ENCODE peak calls at places on chromosomes 6 and 20, in eight cellular contexts. E is GM20000, C is Calu3, K is nephron progenitor cell, V is EL, A is GM04504, I is hypothalamus, B is NCI-H2171 treated with DMSO at 0.1 percent for 48 hours. R is an unnamed sample.

GRCh38 chr6:160321729-160322505 is 26.3 kb upstream of the SLC22A3 start:
- DNase-seq in E (no peak), C (no peak), K (no peak), V (no peak), A (no peak), I (no peak), B (no peak), R (no peak)

GRCh38 chr6:38350220-38350619 is 289.5 kb downstream of the BTBD9 start:
- DNase-seq in E (no peak), C (no peak), K (no peak), V (no peak), A (no peak), I (no peak), B (no peak), R (no peak)

GRCh38 chr20:51525241-51526104 is 17.0 kb downstream of the NFATC2 start:
- DNase-seq in E (peak; percentile 50), C (no peak), K (no peak), V (no peak), A (no peak), I (no peak), B (no peak), R (no peak)

GRCh38 chr20:54766483-54766882 is 291.1 kb downstream of the DOK5 start:
- DNase-seq in E (no peak), C (no peak), K (no peak), V (no peak), A (no peak), I (no peak), B (no peak), R (no peak)

GRCh38 chr6:70599187-70599586 is 32.5 kb downstream of the SDHAF4 start:
- DNase-seq in E (no peak), C (no peak), K (no peak), V (no peak), A (no peak), I (no peak), B (no peak), R (no peak)

GRCh38 chr6:84072452-84072997 is 39.0 kb downstream of the MRAP2 start:
- DNase-seq in E (no peak), C (no peak), K (no peak), V (no peak), A (no peak), I (no peak), B (peak; percentile 97), R (no peak)

GRCh38 chr6:166958926-166959861 is 2.8 kb upstream of the RNASET2 start:
- DNase-seq in E (peak; percentile 56), C (peak; percentile 14), K (no peak), V (peak; percentile 10), A (no peak), I (no peak), B (no peak), R (no peak)

GRCh38 chr6:45922728-45923351 is 92.8 kb downstream of the CLIC5 start:
- DNase-seq in E (peak; percentile 61), C (peak; percentile 52), K (peak; percentile 77), V (peak; percentile 75), A (peak; percentile 56), I (no peak), B (no peak), R (peak; percentile 64)

GRCh38 chr20:11170565-11170964 is 496.8 kb upstream of the JAG1 start:
- DNase-seq in E (no peak), C (no peak), K (no peak), V (peak; percentile 72), A (no peak), I (no peak), B (no peak), R (no peak)

GRCh38 chr6:105748737-105749161 is 337.4 kb upstream of the PRDM1 start:
- DNase-seq in E (no peak), C (no peak), K (no peak), V (peak; percentile 13), A (no peak), I (no peak), B (no peak), R (no peak)

GRCh38 chr6:157510329-157511188 is 129.6 kb downstream of the ZDHHC14 start:
- DNase-seq in E (no peak), C (no peak), K (no peak), V (no peak), A (no peak), I (no peak), B (no peak), R (no peak)

GRCh38 chr6:100461273-100461919 is 3.3 kb downstream of the SIM1 start:
- DNase-seq in E (no peak), C (peak; percentile 58), K (peak; percentile 67), V (peak; percentile 80), A (peak; percentile 45), I (no peak), B (no peak), R (no peak)

GRCh38 chr6:135251416-135251815 is 70.3 kb downstream of the MYB start:
- DNase-seq in E (no peak), C (no peak), K (no peak), V (no peak), A (no peak), I (no peak), B (no peak), R (no peak)

GRCh38 chr6:38012573-38012972 is 193.0 kb downstream of the ZFAND3 start:
- DNase-seq in E (peak; percentile 60), C (peak; percentile 54), K (peak; percentile 21), V (peak; percentile 52), A (no peak), I (no peak), B (peak; percentile 25), R (peak; percentile 79)

GRCh38 chr6:16154904-16155303 is 26.0 kb downstream of the MYLIP start:
- DNase-seq in E (no peak), C (no peak), K (no peak), V (peak; percentile 42), A (no peak), I (no peak), B (no peak), R (no peak)